ENCODE peak calls at places on chromosomes 12 and 14, in eight cellular contexts. X is uterus, A is testis, L is transverse colon, H is A549, K is HCT116, Q is endothelial cell of umbilical vein, F is esophagus squamous epithelium. R is an unnamed sample.

GRCh38 chr12:58803893-58804292 is 116.4 kb downstream of the LRIG3 start:
- DNase-seq in A (peak), Q (no peak), F (no peak), X (peak), H (peak), K (no peak), L (no peak), R (no peak)

GRCh38 chr14:104096751-104097700 is 11.5 kb downstream of the ASPG start:
- DNase-seq in A (no peak), H (no peak), L (peak), F (no peak), X (no peak), K (no peak), Q (no peak), R (no peak)

GRCh38 chr14:38578278-38578681 is 322.4 kb upstream of the CLEC14A start:
- DNase-seq in L (no peak), A (no peak), F (no peak), Q (no peak), H (no peak), X (no peak), K (no peak), R (no peak)

GRCh38 chr12:95241761-95242506 is 24.3 kb downstream of the VEZT start:
- DNase-seq in Q (no peak), H (no peak), F (no peak), L (no peak), K (no peak), X (no peak), A (no peak), R (no peak)

GRCh38 chr12:45049912-45050318 is 984 bp downstream of the DBX2 start:
- DNase-seq in K (no peak), X (no peak), Q (no peak), A (peak), F (no peak), H (no peak), L (no peak), R (no peak)

GRCh38 chr12:121259074-121259473 is 37.4 kb downstream of the CAMKK2 start:
- DNase-seq in L (no peak), Q (no peak), K (no peak), A (no peak), X (no peak), F (no peak), H (no peak), R (no peak)

GRCh38 chr12:75481774-75482173 is 1.2 kb downstream of the GLIPR1 start:
- DNase-seq in Q (no peak), H (no peak), A (no peak), X (peak), L (peak), K (no peak), F (no peak), R (no peak)

GRCh38 chr14:37594238-37594915 is 672 bp downstream of the FOXA1 start:
- DNase-seq in Q (peak), F (no peak), H (peak), A (peak), L (peak), K (peak), X (no peak), R (no peak)

GRCh38 chr12:49984476-49984890 is 11.7 kb downstream of the AQP6 start:
- DNase-seq in A (no peak), H (no peak), F (no peak), K (no peak), Q (no peak), X (no peak), L (no peak), R (no peak)

GRCh38 chr12:59650594-59651229 is 54.9 kb downstream of the SLC16A7 start:
- DNase-seq in F (no peak), Q (no peak), X (no peak), H (no peak), L (no peak), K (no peak), A (no peak), R (no peak)

GRCh38 chr14:91839754-91840153 is 27.6 kb downstream of the TC2N start:
- DNase-seq in K (no peak), X (no peak), L (no peak), F (no peak), A (no peak), Q (no peak), H (no peak), R (no peak)

GRCh38 chr12:45893240-45893639 is 97.1 kb downstream of the SCAF11 start:
- DNase-seq in X (no peak), Q (no peak), A (peak), H (peak), K (peak), F (no peak), L (no peak), R (no peak)

GRCh38 chr14:53956427-53957201 is at the start of gene BMP4:
- DNase-seq in K (peak), Q (peak), F (no peak), H (peak), L (peak), X (peak), A (peak), R (peak)

GRCh38 chr14:54775486-54776100 is 127.0 kb downstream of the GCH1 start:
- DNase-seq in H (no peak), K (no peak), X (no peak), L (no peak), A (no peak), F (no peak), Q (no peak), R (no peak)

GRCh38 chr12:122051231-122051876 is 27.2 kb upstream of the MLXIP start:
- DNase-seq in H (no peak), X (peak), F (no peak), L (no peak), A (no peak), Q (peak), K (no peak), R (peak)

GRCh38 chr14:91315844-91316267 is 71.4 kb upstream of the GPR68 start:
- DNase-seq in K (no peak), H (no peak), X (no peak), Q (no peak), F (no peak), A (no peak), L (peak), R (no peak)

GRCh38 chr14:54354096-54354495 is 42.7 kb upstream of the CDKN3 start:
- DNase-seq in H (no peak), L (no peak), A (no peak), X (no peak), K (no peak), F (no peak), Q (no peak), R (no peak)

GRCh38 chr12:2891240-2892053 is 756 bp downstream of the TULP3 start:
- DNase-seq in L (peak), H (peak), K (no peak), A (peak), F (no peak), X (peak), Q (peak), R (peak)

GRCh38 chr12:29889737-29890136 is 106.0 kb upstream of the TMTC1 start:
- DNase-seq in K (peak), Q (peak), L (peak), A (peak), H (peak), X (peak), F (no peak), R (peak)

GRCh38 chr12:96171905-96172304 is 22.3 kb upstream of the ELK3 start:
- DNase-seq in F (no peak), A (no peak), H (no peak), X (no peak), K (no peak), L (no peak), Q (no peak), R (no peak)

GRCh38 chr12:121789800-121790748 is 3.4 kb downstream of the RHOF start:
- DNase-seq in X (no peak), K (no peak), Q (no peak), H (no peak), F (peak), L (peak), A (no peak), R (no peak)

GRCh38 chr12:118866346-118866745 is 115.0 kb upstream of the SRRM4 start:
- DNase-seq in Q (no peak), X (no peak), A (no peak), L (no peak), F (no peak), K (no peak), H (no peak), R (no peak)

GRCh38 chr14:60643443-60644402 is 5.6 kb downstream of the SIX1 start:
- DNase-seq in Q (no peak), K (no peak), F (no peak), L (no peak), X (no peak), A (no peak), H (no peak), R (peak)

GRCh38 chr12:32270818-32271710 is 128.3 kb upstream of the FGD4 start:
- DNase-seq in Q (peak), H (peak), L (no peak), X (no peak), A (no peak), F (no peak), K (no peak), R (no peak)

GRCh38 chr14:24915958-24916595 is 133.9 kb downstream of the STXBP6 start:
- DNase-seq in X (no peak), A (no peak), Q (no peak), K (no peak), L (no peak), H (no peak), F (no peak), R (no peak)

GRCh38 chr14:68089146-68089715 is 269.7 kb downstream of the RAD51B start:
- DNase-seq in L (no peak), F (no peak), K (peak), Q (peak), X (peak), H (peak), A (no peak), R (no peak)

GRCh38 chr14:28773917-28774691 is 7.5 kb downstream of the FOXG1 start:
- DNase-seq in X (no peak), Q (no peak), L (no peak), F (no peak), K (no peak), A (peak), H (peak), R (no peak)

GRCh38 chr14:77607741-77608302 is 8.6 kb downstream of the SPTLC2 start:
- DNase-seq in X (no peak), A (no peak), H (no peak), Q (peak), F (no peak), K (no peak), L (no peak), R (no peak)

GRCh38 chr14:92747701-92748258 is 647 bp downstream of the LGMN start:
- DNase-seq in F (no peak), K (no peak), Q (peak), A (no peak), H (no peak), L (peak), X (no peak), R (no peak)

GRCh38 chr12:121814429-121815119 is 10.8 kb downstream of the SETD1B start:
- DNase-seq in F (no peak), K (no peak), A (no peak), H (no peak), Q (no peak), L (no peak), X (no peak), R (no peak)

GRCh38 chr12:110581951-110582285 is 1.2 kb downstream of the PPTC7 start:
- DNase-seq in Q (no peak), F (no peak), K (no peak), H (no peak), A (peak), X (no peak), L (no peak), R (peak)

GRCh38 chr14:90599748-90600507 is 203.1 kb downstream of the CALM1 start:
- DNase-seq in H (peak), A (peak), L (no peak), K (no peak), F (no peak), Q (no peak), X (no peak), R (no peak)

GRCh38 chr14:75718199-75718598 is 57.2 kb downstream of the TTLL5 start:
- DNase-seq in Q (no peak), K (no peak), F (no peak), H (no peak), L (no peak), X (no peak), A (no peak), R (no peak)

GRCh38 chr14:43754838-43755237 is 752.2 kb downstream of the FSCB start:
- DNase-seq in A (no peak), X (no peak), L (no peak), H (no peak), F (no peak), Q (no peak), K (no peak), R (no peak)

GRCh38 chr14:93105362-93105761 is 10.4 kb downstream of the ITPK1 start:
- DNase-seq in H (no peak), A (no peak), X (peak), F (no peak), Q (no peak), L (peak), K (no peak), R (peak)

GRCh38 chr12:22541496-22541895 is 2.8 kb downstream of the C2CD5 start:
- DNase-seq in Q (no peak), K (no peak), H (no peak), X (no peak), L (no peak), F (no peak), A (no peak), R (no peak)

GRCh38 chr12:22539055-22539454 is 5.3 kb downstream of the C2CD5 start:
- DNase-seq in Q (peak), H (no peak), A (no peak), X (no peak), F (no peak), K (no peak), L (no peak), R (no peak)

GRCh38 chr12:22538336-22538735 is 6.0 kb downstream of the C2CD5 start:
- DNase-seq in X (no peak), K (no peak), Q (no peak), H (no peak), F (no peak), L (no peak), A (no peak), R (no peak)

GRCh38 chr12:22543246-22544037 is 900 bp downstream of the C2CD5 start:
- DNase-seq in F (peak), H (peak), X (peak), A (peak), K (no peak), Q (peak), L (peak), R (peak)

GRCh38 chr12:22544038-22544979 is at the start of gene C2CD5:
- DNase-seq in L (peak), Q (peak), A (peak), K (peak), F (peak), H (peak), X (peak), R (peak)
- TF ChIP-seq POLR2A in L (peak), Q (peak), A (peak), K (no peak), F (peak), H (peak), X (peak), R (peak)

DNA sequence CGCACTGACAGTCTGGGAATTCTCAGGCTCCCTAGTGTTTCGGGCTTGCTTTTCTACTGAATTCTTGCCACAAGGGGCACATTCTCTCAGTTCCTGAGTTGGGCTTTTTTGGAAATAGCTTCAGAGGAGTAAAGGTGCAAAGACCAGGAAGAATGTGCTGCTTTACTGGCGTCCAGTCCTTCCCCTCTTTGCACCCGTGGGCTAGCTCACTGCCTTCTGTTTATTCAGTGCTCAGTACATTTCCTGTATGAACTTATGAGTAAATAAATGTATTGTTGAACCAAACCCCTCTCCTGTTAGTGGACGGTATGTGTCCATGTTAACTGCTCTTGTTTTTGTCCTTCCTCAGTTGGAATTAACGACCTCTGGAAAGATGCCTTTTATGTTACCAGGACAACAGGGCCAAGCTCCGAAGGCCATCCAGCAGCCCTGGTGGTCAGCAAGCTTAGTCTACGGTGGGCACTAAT is 24.0 kb downstream of the GSG1 start:
- DNase-seq in K (no peak), L (no peak), X (no peak), F (no peak), Q (peak), H (no peak), A (no peak), R (no peak)
- TF ChIP-seq CTCF in K (peak), L (no peak), X (no peak), F (no peak), Q (peak), H (no peak), A (no peak), R (no peak)

GRCh38 chr12:111766608-111767361 is at the start of gene ALDH2:
- DNase-seq in X (peak), A (peak), H (peak), F (no peak), K (peak), L (peak), Q (peak), R (peak)
- TF ChIP-seq POLR2A in X (peak), A (peak), H (peak), F (peak), K (peak), L (peak), Q (peak), R (peak)

DNA sequence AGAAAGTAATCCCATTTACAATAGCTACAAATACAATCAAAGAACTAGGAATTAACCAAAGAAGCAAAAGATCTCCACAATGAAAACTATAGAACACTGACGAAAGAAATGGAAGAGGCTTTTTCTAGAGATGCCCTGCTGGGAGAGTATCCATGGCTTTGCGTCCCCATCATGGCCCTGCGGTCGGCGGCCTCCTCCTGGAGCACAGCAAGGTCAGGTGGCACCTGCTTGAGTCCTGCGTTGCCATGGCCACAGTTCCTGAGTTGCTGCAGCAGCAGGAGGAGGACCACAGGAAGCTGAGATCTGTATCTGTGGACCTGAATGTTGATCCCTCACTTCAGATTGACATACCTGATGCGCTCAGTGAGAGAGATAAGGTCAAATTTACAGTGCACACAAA is 143.5 kb downstream of the SLC5A8 start:
- DNase-seq in H (no peak), L (no peak), K (no peak), Q (no peak), X (no peak), F (no peak), A (no peak), R (no peak)
- TF ChIP-seq CTCF in H (no peak), L (no peak), K (no peak), Q (no peak), X (no peak), F (no peak), A (no peak), R (no peak)

GRCh38 chr12:38904932-38905479 is 385 bp downstream of the CPNE8 start:
- DNase-seq in X (peak), L (peak), Q (peak), H (peak), F (peak), K (peak), A (peak), R (peak)

GRCh38 chr12:38903596-38903995 is 1.8 kb downstream of the CPNE8 start:
- DNase-seq in A (no peak), H (no peak), Q (peak), X (no peak), L (no peak), K (no peak), F (no peak), R (no peak)

GRCh38 chr12:38907171-38907923 is 2.0 kb upstream of the CPNE8 start:
- DNase-seq in A (no peak), L (no peak), H (no peak), F (no peak), X (no peak), Q (no peak), K (no peak), R (no peak)

GRCh38 chr12:38906482-38907170 is 1.2 kb upstream of the CPNE8 start:
- DNase-seq in A (peak), Q (peak), X (peak), L (peak), H (peak), F (peak), K (peak), R (peak)

DNA sequence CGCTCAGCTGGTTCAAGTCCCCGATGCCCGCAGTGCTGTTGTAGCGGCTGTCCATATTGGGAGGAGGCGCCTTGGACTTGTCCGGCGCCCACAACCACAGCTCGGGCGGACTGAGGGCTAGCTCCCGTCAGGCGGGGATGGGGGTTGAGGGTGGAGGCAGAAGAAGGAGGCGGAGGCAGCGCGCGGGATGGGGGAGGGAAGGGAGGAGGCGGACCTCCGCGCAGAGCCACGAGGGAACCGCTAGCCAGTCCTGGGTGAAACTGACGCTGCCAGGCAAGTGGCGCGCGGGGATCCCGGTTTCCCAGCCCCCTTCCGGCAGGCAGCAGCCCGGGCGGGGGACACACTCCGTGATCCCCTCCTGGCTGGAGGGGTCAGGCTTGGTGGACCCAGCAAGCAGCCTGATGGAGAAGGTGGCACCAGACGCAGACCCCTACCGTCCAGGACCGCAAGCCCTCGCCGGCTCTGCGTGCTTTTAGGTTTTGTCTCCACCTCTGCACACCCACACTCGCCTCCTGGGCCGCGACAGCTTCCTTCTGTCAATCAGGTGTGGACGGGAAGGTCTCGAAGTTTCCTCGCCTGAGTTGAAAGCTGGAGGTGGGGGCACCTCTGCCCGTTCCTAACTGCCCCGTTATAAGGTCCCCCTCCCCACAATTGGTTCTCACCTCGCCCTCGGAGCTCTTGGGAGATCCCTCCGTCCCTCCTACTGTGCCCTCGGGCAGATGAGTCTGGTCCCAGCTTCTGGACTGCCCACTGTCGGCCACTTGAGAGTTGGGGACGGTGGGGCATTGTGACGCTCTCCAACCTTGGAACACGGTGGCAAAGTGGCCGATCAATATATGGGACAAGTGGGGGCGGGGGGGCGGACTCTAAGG is at the start of gene CPNE8:
- DNase-seq in F (peak), X (peak), H (peak), K (peak), Q (peak), A (peak), L (peak), R (peak)
- TF ChIP-seq POLR2A in F (peak), X (peak), H (peak), K (no peak), Q (peak), A (peak), L (peak), R (peak)

GRCh38 chr14:94600148-94600545 is 12.0 kb upstream of the SERPINA3 start:
- DNase-seq in A (no peak), Q (no peak), L (no peak), F (no peak), X (no peak), K (no peak), H (no peak), R (no peak)

GRCh38 chr14:94597788-94598187 is 14.4 kb upstream of the SERPINA3 start:
- DNase-seq in A (no peak), F (no peak), Q (no peak), X (no peak), K (no peak), H (no peak), L (no peak), R (no peak)

GRCh38 chr14:94598506-94598815 is 13.7 kb upstream of the SERPINA3 start:
- DNase-seq in H (no peak), K (no peak), Q (no peak), A (no peak), X (no peak), L (no peak), F (no peak), R (no peak)

GRCh38 chr14:94599656-94600004 is 12.6 kb upstream of the SERPINA3 start:
- DNase-seq in H (peak), X (no peak), F (no peak), Q (no peak), K (no peak), L (no peak), A (no peak), R (peak)

GRCh38 chr14:94598816-94599655 is 13.2 kb upstream of the SERPINA3 start:
- DNase-seq in A (peak), F (no peak), L (peak), H (peak), Q (peak), K (peak), X (peak), R (peak)
- TF ChIP-seq CTCF in A (peak), F (peak), L (no peak), H (peak), Q (no peak), K (peak), X (no peak), R (no peak)

R was measured in gastrocnemius medialis.